ENCODE peak calls at places on chromosomes 6 and 20, in ten cellular contexts. N is T1000, D is NCI-H510A, Z is adrenal gland, C is choroid plexus epithelial cell, J is Caco-2, F is NCI-H1092 treated with DMSO at 0.1 percent for 48 hours, K is AG04449, W is mesenchymal stem cell, T is T-helper 9 cell. I is an unnamed sample.

GRCh38 chr20:49480236-49480635 is 2.2 kb downstream of the KCNB1 start:
- DNase-seq in F (no peak), J (no peak), T (no peak), Z (no peak), N (no peak), K (no peak), W (no peak), D (no peak), C (no peak), I (no peak)

GRCh38 chr20:63708301-63709148 is 686 bp downstream of the ZGPAT start:
- DNase-seq in N (no peak), Z (peak), J (peak), K (no peak), W (no peak), T (no peak), F (no peak), D (no peak), C (no peak), I (no peak)

GRCh38 chr20:49871391-49871948 is 43.9 kb downstream of the SPATA2 start:
- DNase-seq in Z (peak), T (no peak), F (no peak), C (no peak), N (no peak), W (no peak), J (peak), D (no peak), K (no peak), I (no peak)

GRCh38 chr6:16511048-16511660 is 250.1 kb downstream of the ATXN1 start:
- DNase-seq in C (peak), T (no peak), Z (peak), K (no peak), D (no peak), N (no peak), W (peak), J (no peak), F (no peak), I (peak)

GRCh38 chr6:356828-357251 is 34.7 kb upstream of the IRF4 start:
- DNase-seq in J (no peak), Z (no peak), W (no peak), K (no peak), T (no peak), F (no peak), N (no peak), D (no peak), C (no peak), I (no peak)

GRCh38 chr6:167129588-167129987 is 6.7 kb downstream of the CCR6 start:
- DNase-seq in D (no peak), T (no peak), K (no peak), C (no peak), W (no peak), F (no peak), J (no peak), N (no peak), Z (no peak), I (no peak)

GRCh38 chr6:112443666-112444065 is 96.5 kb downstream of the RFPL4B start:
- DNase-seq in N (no peak), F (no peak), Z (peak), K (no peak), J (no peak), W (peak), T (no peak), D (no peak), C (peak), I (peak)

GRCh38 chr20:51076841-51077543 is 54.1 kb upstream of the KCNG1 start:
- DNase-seq in T (no peak), Z (no peak), J (peak), W (no peak), F (peak), C (no peak), N (no peak), D (no peak), K (no peak), I (no peak)

GRCh38 chr6:100194535-100194934 is 200.5 kb upstream of the MCHR2 start:
- DNase-seq in W (no peak), Z (no peak), N (no peak), T (no peak), K (no peak), D (no peak), C (no peak), J (no peak), F (no peak), I (no peak)

GRCh38 chr20:24337074-24337473 is 132.4 kb upstream of the SYNDIG1 start:
- DNase-seq in W (no peak), N (no peak), Z (no peak), C (peak), J (no peak), F (no peak), D (no peak), T (no peak), K (no peak), I (peak)

GRCh38 chr20:26208296-26209091 is 511.8 kb upstream of the ZNF337 start:
- DNase-seq in D (peak), Z (no peak), C (peak), N (no peak), T (no peak), J (no peak), F (no peak), W (peak), K (no peak), I (no peak)

GRCh38 chr6:41053056-41053455 is at the start of gene APOBEC2:
- DNase-seq in C (no peak), K (no peak), T (no peak), D (no peak), F (no peak), N (no peak), J (no peak), W (no peak), Z (peak), I (no peak)

GRCh38 chr6:63410435-63411426 is 90.9 kb upstream of the LGSN start:
- DNase-seq in Z (no peak), W (no peak), C (no peak), T (no peak), J (no peak), K (no peak), N (no peak), F (no peak), D (no peak), I (no peak)

GRCh38 chr6:110043366-110043994 is 65.4 kb downstream of the GPR6 start:
- DNase-seq in W (no peak), F (no peak), K (no peak), Z (no peak), N (no peak), C (no peak), T (no peak), D (no peak), J (no peak), I (no peak)

GRCh38 chr6:50602191-50602810 is 111.0 kb upstream of the TFAP2D start:
- DNase-seq in C (peak), T (no peak), F (peak), J (no peak), K (no peak), D (peak), Z (no peak), N (no peak), W (peak), I (peak)

GRCh38 chr6:25350593-25350992 is 71.4 kb downstream of the CARMIL1 start:
- DNase-seq in W (no peak), F (no peak), N (no peak), D (no peak), J (no peak), Z (no peak), T (no peak), K (no peak), C (no peak), I (no peak)

GRCh38 chr6:160297310-160297709 is 38.7 kb upstream of the SLC22A2 start:
- DNase-seq in D (no peak), F (no peak), N (no peak), J (no peak), C (no peak), Z (no peak), K (no peak), T (no peak), W (no peak), I (no peak)

GRCh38 chr6:129679758-129680157 is 30.2 kb downstream of the ARHGAP18 start:
- DNase-seq in T (no peak), C (no peak), W (no peak), Z (no peak), F (no peak), J (no peak), N (no peak), D (no peak), K (no peak), I (no peak)

GRCh38 chr6:131960371-131961133 is 9.4 kb upstream of the CCN2 start:
- DNase-seq in C (peak), F (no peak), W (no peak), J (no peak), Z (no peak), K (no peak), N (no peak), T (no peak), D (no peak), I (no peak)

GRCh38 chr6:14224359-14225103 is 107.0 kb downstream of the CD83 start:
- DNase-seq in Z (no peak), T (no peak), J (no peak), F (no peak), D (no peak), N (no peak), K (no peak), W (no peak), C (no peak), I (no peak)

GRCh38 chr20:51800132-51800721 is 2.1 kb downstream of the SALL4 start:
- DNase-seq in W (peak), D (peak), J (peak), F (peak), N (peak), T (peak), C (peak), Z (peak), K (no peak), I (no peak)

GRCh38 chr6:93418448-93419303 is 683 bp downstream of the EPHA7 start:
- DNase-seq in F (peak), W (peak), T (no peak), Z (no peak), N (peak), J (no peak), D (peak), C (peak), K (no peak), I (peak)

GRCh38 chr20:23246682-23247664 is 103.6 kb upstream of the NXT1 start:
- DNase-seq in N (no peak), T (no peak), F (no peak), J (no peak), K (no peak), C (peak), W (no peak), Z (peak), D (no peak), I (no peak)

GRCh38 chr20:44715495-44716308 is 533 bp downstream of the CCN5 start:
- DNase-seq in W (no peak), J (no peak), Z (no peak), D (no peak), K (no peak), T (no peak), C (no peak), N (no peak), F (no peak), I (no peak)

GRCh38 chr6:170233304-170234205 is 57.3 kb downstream of the DLL1 start:
- DNase-seq in T (no peak), Z (no peak), W (no peak), K (no peak), C (no peak), D (no peak), J (no peak), N (no peak), F (no peak), I (no peak)

GRCh38 chr20:54148947-54149764 is 24.6 kb downstream of the CYP24A1 start:
- DNase-seq in Z (no peak), F (no peak), K (no peak), N (no peak), C (no peak), D (no peak), W (no peak), J (peak), T (no peak), I (peak)

GRCh38 chr6:157673596-157673995 is 149.4 kb upstream of the SNX9 start:
- DNase-seq in W (no peak), Z (no peak), T (no peak), D (no peak), N (no peak), J (no peak), K (no peak), C (no peak), F (no peak), I (no peak)

GRCh38 chr6:43695967-43696291 is 8.3 kb upstream of the MRPS18A start:
- DNase-seq in T (no peak), C (no peak), W (no peak), Z (no peak), K (no peak), F (no peak), J (no peak), D (no peak), N (no peak), I (no peak)

GRCh38 chr20:1163105-1163504 is 21.7 kb downstream of the TMEM74B start:
- DNase-seq in J (no peak), F (no peak), W (no peak), Z (no peak), C (no peak), D (no peak), T (no peak), K (no peak), N (no peak), I (no peak)

GRCh38 chr6:112150363-112150762 is 63.0 kb downstream of the FAM229B start:
- DNase-seq in T (no peak), D (no peak), C (peak), N (no peak), W (peak), K (no peak), Z (no peak), F (no peak), J (no peak), I (peak)

GRCh38 chr6:110528051-110528929 is 51.9 kb upstream of the SLC22A16 start:
- DNase-seq in W (peak), D (no peak), C (peak), K (peak), Z (peak), F (peak), N (peak), T (peak), J (no peak), I (peak)

GRCh38 chr6:25251426-25251825 is 27.7 kb upstream of the CARMIL1 start:
- DNase-seq in D (no peak), N (no peak), F (no peak), J (no peak), W (no peak), K (no peak), C (no peak), Z (no peak), T (no peak), I (no peak)

GRCh38 chr6:166078294-166078693 is 89.4 kb downstream of the TBXT start:
- DNase-seq in F (no peak), W (peak), D (no peak), C (peak), J (no peak), T (no peak), Z (no peak), N (peak), K (peak), I (peak)

GRCh38 chr6:44129841-44130322 is 2.5 kb downstream of the TMEM63B start:
- DNase-seq in W (no peak), N (no peak), C (no peak), T (no peak), K (no peak), F (no peak), J (no peak), Z (peak), D (no peak), I (peak)

GRCh38 chr6:3318226-3318625 is 59.5 kb downstream of the PSMG4 start:
- DNase-seq in Z (no peak), F (no peak), K (no peak), C (no peak), W (no peak), N (no peak), D (no peak), J (no peak), T (peak), I (no peak)

GRCh38 chr6:16305788-16306187 is 67.4 kb downstream of the GMPR start:
- DNase-seq in C (no peak), J (no peak), W (no peak), T (no peak), Z (no peak), D (no peak), F (no peak), N (no peak), K (no peak), I (no peak)

GRCh38 chr6:89352329-89353117 is at the start of gene UBE2J1:
- DNase-seq in W (peak), N (peak), D (peak), T (peak), J (peak), F (peak), Z (peak), C (peak), K (peak), I (peak)

GRCh38 chr6:53906842-53907241 is 112.0 kb downstream of the LRRC1 start:
- DNase-seq in D (no peak), J (no peak), K (no peak), F (no peak), Z (no peak), N (no peak), T (no peak), W (peak), C (peak), I (peak)

I was measured in amniotic epithelial cell.